ENCODE peak calls at places on chromosomes 4 and X, in four cellular contexts. One of them, this sample, is unnamed.

GRCh38 chr4:158094413-158095110 is 78.3 kb downstream of the GASK1B start:
- DNase-seq in K562: no peak
- DNase-seq in GM12878: no peak
- DNase-seq in HepG2: peak
- DNase-seq in this sample: no peak

GRCh38 chr4:147355849-147356248 is 125.0 kb upstream of the EDNRA start:
- DNase-seq in K562: no peak
- DNase-seq in HepG2: no peak
- DNase-seq in GM12878: no peak
- DNase-seq in this sample: no peak

GRCh38 chrX:53813663-53814440 is 127.3 kb upstream of the HUWE1 start:
- DNase-seq in GM12878: no peak
- DNase-seq in HepG2: no peak
- DNase-seq in K562: peak
- DNase-seq in this sample: no peak

GRCh38 chr4:30866444-30866843 is 146.3 kb downstream of the PCDH7 start:
- DNase-seq in K562: no peak
- DNase-seq in GM12878: no peak
- DNase-seq in HepG2: no peak
- DNase-seq in this sample: no peak

GRCh38 chrX:153493085-153493484 is 1.7 kb upstream of the BGN start:
- DNase-seq in GM12878: no peak
- DNase-seq in HepG2: no peak
- DNase-seq in K562: no peak
- DNase-seq in this sample: no peak

GRCh38 chrX:100895365-100896075 is 21.4 kb upstream of the NOX1 start:
- DNase-seq in HepG2: peak
- DNase-seq in GM12878: no peak
- DNase-seq in K562: peak
- DNase-seq in this sample: peak

GRCh38 chr4:123340381-123340701 is 56.3 kb upstream of the SPRY1 start:
- DNase-seq in GM12878: no peak
- DNase-seq in HepG2: peak
- DNase-seq in K562: no peak
- DNase-seq in this sample: no peak

GRCh38 chr4:110411599-110412011 is 64.3 kb upstream of the ENPEP start:
- DNase-seq in GM12878: no peak
- DNase-seq in HepG2: no peak
- DNase-seq in K562: no peak
- DNase-seq in this sample: peak

GRCh38 chrX:23511783-23512182 is 155.5 kb upstream of the PRDX4 start:
- DNase-seq in GM12878: no peak
- DNase-seq in HepG2: no peak
- DNase-seq in K562: no peak
- DNase-seq in this sample: peak

GRCh38 chrX:11215191-11215921 is 77.9 kb upstream of the AMELX start:
- DNase-seq in HepG2: no peak
- DNase-seq in GM12878: no peak
- DNase-seq in K562: no peak
- DNase-seq in this sample: peak

GRCh38 chr4:127783026-127783769 is 1.1 kb downstream of the HSPA4L start:
- DNase-seq in HepG2: peak
- DNase-seq in GM12878: no peak
- DNase-seq in K562: peak
- DNase-seq in this sample: peak

GRCh38 chrX:146238173-146238572 is 420.5 kb downstream of the SLITRK2 start:
- DNase-seq in K562: no peak
- DNase-seq in GM12878: no peak
- DNase-seq in HepG2: no peak
- DNase-seq in this sample: no peak

GRCh38 chr4:8745036-8745827 is 126.4 kb downstream of the HMX1 start:
- DNase-seq in HepG2: no peak
- DNase-seq in GM12878: no peak
- DNase-seq in K562: no peak
- DNase-seq in this sample: peak

GRCh38 chr4:8747896-8748575 is 123.6 kb downstream of the HMX1 start:
- DNase-seq in GM12878: no peak
- DNase-seq in HepG2: no peak
- DNase-seq in K562: no peak
- DNase-seq in this sample: no peak

GRCh38 chr4:8747467-8747841 is 124.2 kb downstream of the HMX1 start:
- DNase-seq in HepG2: no peak
- DNase-seq in K562: no peak
- DNase-seq in GM12878: no peak
- DNase-seq in this sample: no peak

GRCh38 chr4:8745828-8746225 is 125.8 kb downstream of the HMX1 start:
- DNase-seq in K562: no peak
- DNase-seq in HepG2: no peak
- DNase-seq in GM12878: no peak
- DNase-seq in this sample: no peak

GRCh38 chr4:8746523-8747466 is 124.8 kb downstream of the HMX1 start:
- DNase-seq in K562: no peak
- DNase-seq in HepG2: no peak
- DNase-seq in GM12878: no peak
- DNase-seq in this sample: no peak
- TF ChIP-seq ZBTB33 in K562: no peak
- TF ChIP-seq ZBTB33 in HepG2: no peak
- TF ChIP-seq ZBTB33 in GM12878: no peak
- TF ChIP-seq ZBTB33 in this sample: no peak

GRCh38 chr4:61200195-61200990 is at the start of gene ADGRL3:
- DNase-seq in HepG2: no peak
- DNase-seq in GM12878: no peak
- DNase-seq in K562: no peak
- DNase-seq in this sample: peak
- TF ChIP-seq SMC3 in HepG2: no peak
- TF ChIP-seq SMC3 in GM12878: no peak
- TF ChIP-seq SMC3 in K562: no peak
- TF ChIP-seq SMC3 in this sample: no peak

DNA sequence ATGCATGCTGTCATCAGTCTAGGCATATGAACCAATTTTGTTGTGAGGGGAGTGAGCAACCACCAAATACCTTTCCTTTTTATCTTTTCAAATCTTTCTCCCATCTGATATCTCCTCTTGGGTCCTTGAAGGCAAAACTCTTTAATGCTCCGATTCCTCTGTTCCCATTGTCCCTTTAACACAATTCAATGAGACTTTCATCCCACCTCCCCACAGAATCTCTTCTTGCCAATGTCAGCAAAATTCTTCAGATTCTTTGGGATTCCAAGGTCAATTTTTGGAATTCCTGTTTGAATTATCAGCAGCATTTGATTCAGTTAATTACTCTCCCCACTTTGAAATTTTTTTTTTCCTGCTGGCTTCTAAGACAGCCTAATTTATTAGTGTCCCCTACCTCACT is 232.7 kb downstream of the COX7B2 start:
- DNase-seq in HepG2: no peak
- DNase-seq in K562: no peak
- DNase-seq in GM12878: no peak
- DNase-seq in this sample: no peak
- TF ChIP-seq MXI1 in HepG2: no peak
- TF ChIP-seq MXI1 in K562: no peak
- TF ChIP-seq MXI1 in GM12878: no peak
- TF ChIP-seq MXI1 in this sample: no peak

GRCh38 chr4:184262901-184263300 is 45.2 kb upstream of the ENPP6 start:
- DNase-seq in K562: no peak
- DNase-seq in GM12878: no peak
- DNase-seq in HepG2: no peak
- DNase-seq in this sample: no peak
- TF ChIP-seq ZBTB33 in K562: no peak
- TF ChIP-seq ZBTB33 in GM12878: no peak
- TF ChIP-seq ZBTB33 in HepG2: no peak
- TF ChIP-seq ZBTB33 in this sample: no peak

DNA sequence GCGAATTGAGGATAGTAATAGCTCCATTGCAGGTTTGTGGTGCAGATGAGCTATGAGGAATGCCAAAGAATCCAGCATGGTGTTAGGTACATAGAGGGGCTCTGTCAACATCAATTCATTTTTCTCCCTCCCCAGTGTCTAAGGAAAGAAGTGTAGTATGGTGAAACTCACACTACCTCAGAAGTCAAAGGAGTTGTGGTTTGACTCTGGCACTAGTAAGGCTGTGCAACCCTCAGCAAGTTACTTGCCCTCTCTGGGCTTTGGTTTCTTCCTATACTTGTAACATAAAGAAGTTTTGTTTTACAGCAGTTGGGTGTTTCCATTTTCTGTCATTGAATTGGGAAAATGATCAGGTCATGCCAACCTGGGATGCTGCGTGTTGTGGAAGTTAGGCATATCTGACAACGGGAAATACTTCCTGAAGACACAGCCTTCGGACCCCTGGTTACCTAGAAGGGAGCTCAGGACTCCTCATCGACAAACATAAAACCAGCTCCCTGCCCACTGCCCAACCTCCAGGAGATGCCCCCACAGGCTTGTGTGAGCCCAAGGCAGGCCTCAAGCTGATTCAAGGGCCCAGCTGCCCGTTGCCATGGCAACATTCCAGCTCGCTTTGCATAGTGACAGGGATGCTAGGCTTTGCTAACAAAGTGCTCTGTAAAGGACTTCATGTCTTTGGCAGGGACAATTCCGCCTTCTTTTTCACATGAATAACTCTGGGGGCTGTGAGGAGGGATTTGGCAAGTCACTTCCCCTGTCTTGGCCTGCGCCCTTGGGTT is 71.3 kb downstream of the RTL5 start:
- DNase-seq in GM12878: no peak
- DNase-seq in HepG2: no peak
- DNase-seq in K562: no peak
- DNase-seq in this sample: peak
- TF ChIP-seq SMC3 in GM12878: no peak
- TF ChIP-seq SMC3 in HepG2: no peak
- TF ChIP-seq SMC3 in K562: no peak
- TF ChIP-seq SMC3 in this sample: no peak

GRCh38 chrX:65841263-65841662 is 173.8 kb downstream of the MSN start:
- DNase-seq in HepG2: no peak
- DNase-seq in K562: no peak
- DNase-seq in GM12878: no peak
- DNase-seq in this sample: no peak
- TF ChIP-seq MXI1 in HepG2: no peak
- TF ChIP-seq MXI1 in K562: no peak
- TF ChIP-seq MXI1 in GM12878: no peak
- TF ChIP-seq MXI1 in this sample: no peak

DNA sequence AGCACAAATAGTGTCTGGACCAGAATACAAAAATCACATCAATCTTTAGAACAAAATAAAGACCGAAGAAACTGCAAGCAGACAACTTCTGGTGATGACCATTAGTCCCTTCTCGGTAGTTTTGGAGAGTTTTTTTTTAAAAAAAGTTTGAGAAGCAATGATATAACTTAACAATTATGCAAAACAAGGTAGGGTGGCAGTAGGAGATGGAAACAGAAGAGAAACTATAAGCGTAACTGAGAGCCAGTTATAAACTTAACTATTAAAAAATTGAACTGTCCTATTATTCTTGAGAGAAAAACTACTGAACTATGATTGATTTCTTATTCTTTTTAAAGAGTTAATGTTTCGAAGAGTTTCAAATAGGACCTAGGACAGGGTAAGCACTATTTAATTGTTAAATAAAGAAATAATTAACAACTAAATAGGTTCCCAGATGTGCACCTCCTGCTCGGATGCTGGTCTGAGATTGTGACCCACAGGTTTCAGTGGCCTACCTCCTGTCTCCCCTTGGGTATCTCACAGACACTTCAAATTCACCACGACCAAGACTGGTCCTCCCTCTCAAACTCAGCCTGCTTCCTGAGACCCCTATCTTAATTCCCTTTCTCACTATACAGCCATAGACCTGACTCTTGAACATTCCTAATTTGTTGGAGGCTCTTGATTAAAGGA is 81.3 kb downstream of the LEF1 start:
- DNase-seq in HepG2: no peak
- DNase-seq in K562: no peak
- DNase-seq in GM12878: no peak
- DNase-seq in this sample: no peak
- TF ChIP-seq ZBTB33 in HepG2: no peak
- TF ChIP-seq ZBTB33 in K562: no peak
- TF ChIP-seq ZBTB33 in GM12878: no peak
- TF ChIP-seq ZBTB33 in this sample: no peak

GRCh38 chrX:25069209-25069608 is 53.4 kb upstream of the ARX start:
- DNase-seq in K562: no peak
- DNase-seq in HepG2: no peak
- DNase-seq in GM12878: no peak
- DNase-seq in this sample: no peak
- TF ChIP-seq SMC3 in K562: no peak
- TF ChIP-seq SMC3 in HepG2: no peak
- TF ChIP-seq SMC3 in GM12878: no peak
- TF ChIP-seq SMC3 in this sample: no peak

This sample was measured in SK-N-SH.